ENCODE peak calls at places on chromosomes 2 and 18, in seven cellular contexts. L, Q, K, B, U, O and W are unnamed samples.

GRCh38 chr2:60152226-60152833 is 401.1 kb downstream of the BCL11A start:
- DNase-seq in K (no peak), B (peak; percentile 3), U (no peak), O (no peak), L (no peak), Q (peak; percentile 61), W (peak; percentile 38)

GRCh38 chr2:142940606-142941223 is 63.3 kb downstream of the KYNU start:
- DNase-seq in O (no peak), U (no peak), L (no peak), K (no peak), B (no peak), Q (peak; percentile 7), W (no peak)

GRCh38 chr2:50840346-50841124 is 191.4 kb downstream of the NRXN1 start:
- DNase-seq in Q (no peak), K (no peak), O (no peak), L (no peak), B (no peak), U (no peak), W (no peak)

GRCh38 chr2:210421916-210422315 is 54.6 kb downstream of the LANCL1 start:
- DNase-seq in B (peak; percentile 26), Q (no peak), O (no peak), L (no peak), K (peak; percentile 80), U (no peak), W (no peak)

GRCh38 chr2:191166111-191166755 is 15.4 kb upstream of the STAT4 start:
- DNase-seq in O (no peak), K (peak; percentile 86), B (peak; percentile 77), U (peak; percentile 50), L (no peak), Q (no peak), W (no peak)

GRCh38 chr2:231189571-231190495 is 8.6 kb upstream of the ARMC9 start:
- DNase-seq in Q (no peak), U (no peak), O (no peak), B (peak; percentile 84), K (no peak), L (peak; percentile 87), W (no peak)

GRCh38 chr2:235005603-235006259 is 53.9 kb downstream of the SH3BP4 start:
- DNase-seq in O (no peak), K (peak; percentile 54), Q (no peak), U (no peak), B (peak; percentile 43), L (no peak), W (no peak)

GRCh38 chr18:12299862-12300261 is 8.2 kb upstream of the TUBB6 start:
- DNase-seq in Q (no peak), O (no peak), K (no peak), U (no peak), L (no peak), B (no peak), W (no peak)

GRCh38 chr18:51448949-51449348 is 251.5 kb upstream of the MEX3C start:
- DNase-seq in Q (no peak), B (no peak), U (no peak), L (no peak), O (no peak), K (no peak), W (no peak)

GRCh38 chr18:23479829-23480505 is 23.3 kb upstream of the RMC1 start:
- DNase-seq in U (no peak), B (no peak), Q (no peak), L (no peak), O (no peak), K (no peak), W (no peak)

GRCh38 chr2:101299601-101300000 is 8.9 kb downstream of the RNF149 start:
- DNase-seq in Q (no peak), U (no peak), K (no peak), O (no peak), B (no peak), L (no peak), W (no peak)
- H3K4me3 ChIP-seq in Q (no peak overlapping the region), U (no peak overlapping the region), K (no peak overlapping the region), O (no peak overlapping the region), B (no peak overlapping the region), L (no peak overlapping the region), W (no peak overlapping the region)

GRCh38 chr2:55048514-55048924 is 1.7 kb downstream of the RTN4 start:
- DNase-seq in L (no peak), B (peak; percentile 66), K (no peak), Q (peak; percentile 39), U (no peak), O (no peak), W (no peak)

GRCh38 chr2:55048925-55049793 is 1.1 kb downstream of the RTN4 start:
- DNase-seq in B (peak; percentile 83), L (peak; percentile 98), U (peak; percentile 52), K (no peak), Q (peak; percentile 77), O (no peak), W (peak; percentile 49)

GRCh38 chr2:55051026-55051866 is 995 bp upstream of the RTN4 start:
- DNase-seq in O (peak; percentile 99), K (peak; percentile 99), L (peak; percentile 92), Q (peak; percentile 42), U (peak; percentile 99), B (peak; percentile 99), W (no peak)

GRCh38 chr2:55050133-55050994 is at the start of gene RTN4:
- DNase-seq in Q (peak; percentile 100), O (peak; percentile 95), B (peak; percentile 99), K (peak; percentile 99), U (peak; percentile 99), L (peak; percentile 100), W (peak; percentile 99)

GRCh38 chr2:55049794-55050132 is 488 bp downstream of the RTN4 start:
- DNase-seq in L (no peak), U (no peak), B (no peak), K (no peak), O (no peak), Q (no peak), W (no peak)
- H3K4me3 ChIP-seq in L (peak overlapping the region; percentile 82), U (peak overlapping the region; percentile 100), B (peak overlapping the region; percentile 97), K (peak overlapping the region; percentile 100), O (peak overlapping the region; percentile 92), Q (peak overlapping the region; percentile 81), W (peak overlapping the region; percentile 96)

DNA sequence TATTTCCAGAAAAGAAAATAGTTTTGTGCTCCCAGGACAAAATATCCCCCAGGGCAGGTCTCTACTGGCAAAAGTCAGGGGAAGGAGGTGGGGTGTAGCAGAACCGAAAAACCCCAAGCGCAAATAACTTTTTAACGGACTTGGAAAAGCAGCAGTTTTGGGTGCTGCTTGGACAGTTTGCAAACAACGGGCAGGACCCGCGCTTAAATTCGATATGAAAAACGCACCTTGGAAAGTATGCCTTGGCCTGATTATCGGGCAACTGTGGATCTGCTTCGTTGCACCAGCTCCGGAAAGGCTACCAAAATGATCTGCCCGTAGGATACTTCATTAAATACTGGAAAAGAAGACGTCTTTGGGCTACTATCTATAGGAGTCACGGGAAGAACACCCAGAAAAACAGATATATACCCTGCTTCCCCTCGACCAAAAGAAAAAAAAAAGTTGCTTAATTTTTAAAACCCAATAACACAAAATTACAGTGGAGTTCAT is 2.9 kb upstream of the KCTD1 start:
- DNase-seq in L (no peak), Q (no peak), O (no peak), B (peak; percentile 20), U (no peak), K (no peak), W (no peak)
- H3K4me3 ChIP-seq in L (no peak overlapping the region), Q (no peak overlapping the region), O (no peak overlapping the region), B (no peak overlapping the region), U (no peak overlapping the region), K (peak overlapping the region; percentile 68), W (no peak overlapping the region)

GRCh38 chr2:217912030-217913024 is 90.5 kb downstream of the TNS1 start:
- DNase-seq in L (no peak), O (no peak), U (no peak), Q (no peak), B (no peak), K (no peak), W (no peak)
- H3K4me3 ChIP-seq in L (no peak overlapping the region), O (no peak overlapping the region), U (no peak overlapping the region), Q (no peak overlapping the region), B (no peak overlapping the region), K (no peak overlapping the region), W (no peak overlapping the region)

GRCh38 chr2:219249203-219249980 is 3.7 kb upstream of the TUBA4B start:
- DNase-seq in O (no peak), K (peak; percentile 83), U (peak; percentile 39), B (peak; percentile 91), L (peak; percentile 95), Q (peak; percentile 70), W (no peak)
- H3K4me3 ChIP-seq in O (no peak overlapping the region), K (no peak overlapping the region), U (no peak overlapping the region), B (peak overlapping the region; percentile 7), L (no peak overlapping the region), Q (peak overlapping the region; percentile 28), W (no peak overlapping the region)